ENCODE peak calls at places on chromosomes 6 and 20, in eight cellular contexts. I is adrenal gland, J is fibroblast of mammary gland, B is RWPE2, K is nephron progenitor cell, W is OCI-LY7, L is neural progenitor cell, V is cardiac fibroblast. D is an unnamed sample.
A peak's percentile ranks its signal among the peaks of the same experiment; 100 is the strongest.

GRCh38 chr20:4056880-4057279 is 41.5 kb upstream of the RNF24 start:
- DNase-seq in W (no peak), L (no peak), K (no peak), J (no peak), B (peak; percentile 23), V (no peak), I (no peak), D (no peak)

GRCh38 chr20:60937581-60937980 is 314.5 kb upstream of the CDH4 start:
- DNase-seq in L (no peak), B (no peak), W (no peak), J (peak; percentile 4), K (no peak), V (no peak), I (no peak), D (no peak)

GRCh38 chr6:142372348-142372747 is 70.5 kb downstream of the ADGRG6 start:
- DNase-seq in K (no peak), L (no peak), I (no peak), B (peak; percentile 89), J (peak; percentile 7), W (no peak), V (peak; percentile 23), D (no peak)

GRCh38 chr6:106547961-106548453 is 81.3 kb downstream of the RTN4IP1 start:
- DNase-seq in I (no peak), K (no peak), J (peak; percentile 88), L (no peak), V (peak; percentile 78), B (peak; percentile 77), W (no peak), D (no peak)

GRCh38 chr20:35319206-35320197 is 27.3 kb upstream of the FAM83C start:
- DNase-seq in W (no peak), V (no peak), K (no peak), J (peak; percentile 67), L (no peak), I (no peak), B (no peak), D (peak; percentile 50)

GRCh38 chr20:4195499-4195898 is 180.1 kb upstream of the RNF24 start:
- DNase-seq in L (peak; percentile 60), W (no peak), I (no peak), J (peak; percentile 27), K (peak; percentile 52), V (no peak), B (no peak), D (no peak)

GRCh38 chr6:43368517-43369160 is 808 bp downstream of the ZNF318 start:
- DNase-seq in V (peak; percentile 44), B (no peak), L (peak; percentile 89), W (peak; percentile 35), I (peak; percentile 45), K (peak; percentile 78), J (peak; percentile 40), D (peak; percentile 21)

GRCh38 chr6:158660331-158660730 is 10.5 kb downstream of the SYTL3 start:
- DNase-seq in L (peak; percentile 34), V (no peak), B (no peak), K (no peak), I (no peak), J (peak; percentile 32), W (peak; percentile 67), D (no peak)

GRCh38 chr6:73236147-73236750 is 11.0 kb upstream of the KHDC1L start:
- DNase-seq in K (no peak), V (peak; percentile 83), W (no peak), I (no peak), B (no peak), L (no peak), J (peak; percentile 96), D (peak; percentile 97)

GRCh38 chr6:97850458-97851218 is 567.6 kb upstream of the MMS22L start:
- DNase-seq in K (no peak), B (no peak), J (peak; percentile 63), L (peak; percentile 92), I (no peak), V (peak; percentile 0), W (no peak), D (no peak)

GRCh38 chr6:163183791-163184190 is 230.7 kb upstream of the QKI start:
- DNase-seq in K (no peak), W (no peak), J (peak; percentile 55), V (peak; percentile 25), I (no peak), L (no peak), B (no peak), D (no peak)

GRCh38 chr6:110769923-110770322 is 45.3 kb downstream of the CDK19 start:
- DNase-seq in I (no peak), J (no peak), K (no peak), W (peak; percentile 14), V (no peak), B (no peak), L (no peak), D (no peak)

GRCh38 chr20:380763-381580 is 412 bp downstream of the TRIB3 start:
- DNase-seq in L (peak; percentile 79), I (peak; percentile 45), B (peak; percentile 91), J (peak; percentile 40), K (peak; percentile 72), V (peak; percentile 75), W (peak; percentile 91), D (peak; percentile 21)

GRCh38 chr20:61353996-61354390 is 101.9 kb downstream of the CDH4 start:
- DNase-seq in W (no peak), J (no peak), V (no peak), B (no peak), L (no peak), K (no peak), I (no peak), D (no peak)

GRCh38 chr6:142341855-142342330 is 40.1 kb downstream of the ADGRG6 start:
- DNase-seq in K (no peak), B (no peak), W (no peak), V (no peak), I (no peak), L (no peak), J (no peak), D (no peak)

GRCh38 chr6:11412011-11412424 is 125.5 kb upstream of the TMEM170B start:
- DNase-seq in I (no peak), V (peak; percentile 34), W (no peak), L (peak; percentile 70), J (peak; percentile 48), B (no peak), K (no peak), D (peak; percentile 51)

GRCh38 chr6:2164481-2164880 is 80.9 kb downstream of the GMDS start:
- DNase-seq in K (no peak), V (no peak), L (no peak), W (no peak), I (no peak), B (no peak), J (no peak), D (no peak)

GRCh38 chr20:57714409-57715267 is 4.8 kb upstream of the PMEPA1 start:
- DNase-seq in J (peak; percentile 66), W (no peak), K (no peak), L (no peak), V (peak; percentile 64), I (no peak), B (no peak), D (peak; percentile 77)

DNA sequence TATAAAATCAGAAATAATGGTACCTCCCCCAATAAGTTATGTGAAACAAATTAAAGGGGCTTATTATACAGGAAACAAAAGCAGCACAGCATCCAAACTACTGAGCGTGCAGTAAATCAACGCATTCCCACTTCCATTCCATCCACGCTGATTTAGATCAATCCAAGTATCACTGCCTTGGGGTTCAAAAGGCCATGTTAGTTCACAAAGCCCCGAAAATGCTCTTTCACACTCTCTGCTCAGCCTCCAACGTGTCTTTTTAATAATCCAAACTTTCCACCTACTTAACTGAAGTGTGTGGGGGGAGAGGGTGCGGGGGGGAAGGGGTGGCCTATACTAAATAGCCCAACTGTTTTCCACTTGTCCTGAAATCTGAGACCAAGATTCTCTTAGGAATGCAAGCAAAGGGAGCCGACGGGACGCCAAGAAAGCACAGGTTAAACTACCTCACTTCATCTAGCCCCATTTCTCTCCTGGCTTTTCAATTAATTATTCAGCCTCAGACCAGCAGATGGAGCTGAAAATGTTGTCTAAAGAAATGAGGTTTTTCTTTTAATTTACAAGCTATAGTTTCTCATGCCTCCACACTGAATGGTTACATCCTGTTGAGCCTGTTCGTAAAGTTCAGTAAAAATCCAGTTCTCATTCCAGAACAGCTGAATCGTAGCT is 1.1 kb upstream of the NXT1 start:
- DNase-seq in J (peak; percentile 52), V (no peak), B (no peak), K (peak; percentile 26), L (peak; percentile 52), I (no peak), W (no peak), D (no peak)
- TF ChIP-seq CTCF in J (peak; percentile 47), V (peak; percentile 44), B (peak; percentile 77), K (no peak), L (peak; percentile 44), I (peak; percentile 54), W (peak; percentile 80), D (peak; percentile 68)

GRCh38 chr20:62860391-62860923 is 1.2 kb downstream of the TCFL5 start:
- DNase-seq in I (no peak), B (peak; percentile 83), V (peak; percentile 56), J (peak; percentile 48), W (no peak), L (peak; percentile 33), K (no peak), D (peak; percentile 21)
- TF ChIP-seq CTCF in I (no peak), B (peak; percentile 50), V (no peak), J (peak; percentile 12), W (no peak), L (peak; percentile 11), K (no peak), D (no peak)

GRCh38 chr6:3940703-3941102 is 91.5 kb downstream of the FAM50B start:
- DNase-seq in K (no peak), J (no peak), B (no peak), L (no peak), V (no peak), W (no peak), I (no peak), D (no peak)

GRCh38 chr6:3938715-3939376 is 89.7 kb downstream of the FAM50B start:
- DNase-seq in B (no peak), L (no peak), J (no peak), V (no peak), K (no peak), I (no peak), W (no peak), D (no peak)

GRCh38 chr6:3943373-3943772 is 94.2 kb downstream of the FAM50B start:
- DNase-seq in L (no peak), W (no peak), I (no peak), K (no peak), J (peak; percentile 74), V (peak; percentile 91), B (no peak), D (no peak)

GRCh38 chr6:3939964-3940363 is 90.8 kb downstream of the FAM50B start:
- DNase-seq in I (no peak), L (no peak), B (no peak), K (no peak), W (no peak), V (peak; percentile 88), J (peak; percentile 56), D (no peak)

DNA sequence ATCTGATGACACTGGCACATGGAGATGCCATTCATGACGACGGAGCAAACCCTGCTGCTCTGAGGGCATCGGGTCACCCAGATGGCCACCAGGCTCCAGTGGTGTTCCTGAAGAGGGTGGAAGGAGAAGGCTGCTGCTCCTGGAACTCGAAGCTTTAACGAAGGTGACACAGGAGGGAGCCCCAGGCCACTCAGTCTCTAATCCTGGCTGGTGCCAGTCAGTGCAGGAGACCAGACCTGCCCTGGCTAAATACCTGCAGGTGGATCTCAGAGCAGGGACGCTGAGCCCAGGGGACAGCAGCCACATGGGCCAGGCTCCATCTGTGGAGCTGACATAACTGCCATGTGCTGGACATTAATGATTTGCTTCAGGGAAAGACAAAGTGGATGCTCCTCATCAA is 90.4 kb downstream of the FAM50B start:
- DNase-seq in J (no peak), L (no peak), B (no peak), V (no peak), K (no peak), I (no peak), W (no peak), D (no peak)
- TF ChIP-seq CTCF in J (no peak), L (no peak), B (no peak), V (no peak), K (no peak), I (no peak), W (no peak), D (no peak)

GRCh38 chr20:53186630-53187029 is 214.5 kb downstream of the TSHZ2 start:
- DNase-seq in I (no peak), J (no peak), V (no peak), B (no peak), K (peak; percentile 11), L (peak; percentile 24), W (no peak), D (no peak)
- TF ChIP-seq CTCF in I (no peak), J (no peak), V (no peak), B (no peak), K (peak; percentile 12), L (peak; percentile 42), W (peak; percentile 65), D (no peak)